ENCODE peak calls at places on chromosomes 3 and 15, in six cellular contexts. E, Z, D, S, V and L are unnamed samples.

GRCh38 chr15:58015565-58015964 is 49.9 kb downstream of the ALDH1A2 start:
- DNase-seq in E (no peak), Z (no peak), D (no peak), S (no peak), V (no peak), L (no peak)

GRCh38 chr15:60784855-60785254 is 305.9 kb upstream of the ICE2 start:
- DNase-seq in E (no peak), Z (no peak), D (no peak), S (no peak), V (no peak), L (no peak)

GRCh38 chr15:25054943-25055342 is 100.2 kb downstream of the SNRPN start:
- DNase-seq in E (no peak), Z (peak; percentile 13), D (no peak), S (no peak), V (no peak), L (no peak)

GRCh38 chr3:126555795-126556636 is 2.7 kb downstream of the C3orf22 start:
- DNase-seq in E (no peak), Z (peak; percentile 22), D (peak; percentile 20), S (no peak), V (peak; percentile 0), L (peak; percentile 13)

GRCh38 chr3:189685854-189686253 is 54.7 kb downstream of the TP63 start:
- DNase-seq in E (peak; percentile 63), Z (no peak), D (no peak), S (no peak), V (no peak), L (no peak)

GRCh38 chr15:31163769-31164572 is 62.4 kb upstream of the TRPM1 start:
- DNase-seq in E (no peak), Z (no peak), D (no peak), S (no peak), V (no peak), L (no peak)

GRCh38 chr3:78940128-78940527 is 827.7 kb downstream of the ROBO1 start:
- DNase-seq in E (no peak), Z (no peak), D (no peak), S (no peak), V (no peak), L (no peak)

GRCh38 chr15:90907051-90907660 is 4.1 kb downstream of the MAN2A2 start:
- DNase-seq in E (no peak), Z (no peak), D (no peak), S (no peak), V (no peak), L (no peak)

GRCh38 chr3:150146891-150147761 is 176.4 kb upstream of the PFN2 start:
- DNase-seq in E (peak; percentile 85), Z (no peak), D (no peak), S (peak; percentile 13), V (no peak), L (no peak)

GRCh38 chr3:126083511-126083912 is 412 bp downstream of the SLC41A3 start:
- DNase-seq in E (no peak), Z (peak; percentile 56), D (peak; percentile 49), S (no peak), V (peak; percentile 49), L (peak; percentile 65)

GRCh38 chr3:139111392-139112229 is 66.9 kb upstream of the PRR23C start:
- DNase-seq in E (peak; percentile 41), Z (peak; percentile 73), D (peak; percentile 64), S (peak; percentile 53), V (peak; percentile 87), L (peak; percentile 82)

GRCh38 chr3:185927501-185928200 is 10.2 kb downstream of the TRA2B start:
- DNase-seq in E (no peak), Z (no peak), D (no peak), S (no peak), V (no peak), L (no peak)

GRCh38 chr3:153094386-153094785 is 67.6 kb upstream of the RAP2B start:
- DNase-seq in E (no peak), Z (no peak), D (no peak), S (no peak), V (no peak), L (no peak)

GRCh38 chr3:176491084-176491483 is 706.2 kb downstream of the TBL1XR1 start:
- DNase-seq in E (no peak), Z (no peak), D (no peak), S (no peak), V (no peak), L (no peak)

GRCh38 chr3:138137901-138138300 is 5.7 kb upstream of the A4GNT start:
- DNase-seq in E (no peak), Z (no peak), D (no peak), S (no peak), V (no peak), L (no peak)

GRCh38 chr3:73255609-73256029 is 194.2 kb downstream of the EBLN2 start:
- DNase-seq in E (peak; percentile 4), Z (no peak), D (peak; percentile 53), S (peak; percentile 6), V (peak; percentile 5), L (no peak)

GRCh38 chr15:48962662-48963523 is 826 bp downstream of the SHC4 start:
- DNase-seq in E (no peak), Z (peak; percentile 59), D (no peak), S (no peak), V (peak; percentile 10), L (peak; percentile 53)

GRCh38 chr15:85800460-85801123 is 5.9 kb upstream of the KLHL25 start:
- DNase-seq in E (no peak), Z (peak; percentile 59), D (peak; percentile 91), S (peak; percentile 70), V (peak; percentile 87), L (no peak)

GRCh38 chr3:11582123-11582968 is 61.4 kb downstream of the VGLL4 start:
- DNase-seq in E (peak; percentile 75), Z (peak; percentile 61), D (peak; percentile 68), S (peak; percentile 82), V (peak; percentile 75), L (no peak)

GRCh38 chr3:141782386-141782932 is 19.3 kb downstream of the GRK7 start:
- DNase-seq in E (no peak), Z (no peak), D (no peak), S (no peak), V (peak; percentile 25), L (no peak)
- TF ChIP-seq CTCF in E (no peak), Z (peak; percentile 50), D (no peak), S (no peak), V (no peak), L (no peak)

DNA sequence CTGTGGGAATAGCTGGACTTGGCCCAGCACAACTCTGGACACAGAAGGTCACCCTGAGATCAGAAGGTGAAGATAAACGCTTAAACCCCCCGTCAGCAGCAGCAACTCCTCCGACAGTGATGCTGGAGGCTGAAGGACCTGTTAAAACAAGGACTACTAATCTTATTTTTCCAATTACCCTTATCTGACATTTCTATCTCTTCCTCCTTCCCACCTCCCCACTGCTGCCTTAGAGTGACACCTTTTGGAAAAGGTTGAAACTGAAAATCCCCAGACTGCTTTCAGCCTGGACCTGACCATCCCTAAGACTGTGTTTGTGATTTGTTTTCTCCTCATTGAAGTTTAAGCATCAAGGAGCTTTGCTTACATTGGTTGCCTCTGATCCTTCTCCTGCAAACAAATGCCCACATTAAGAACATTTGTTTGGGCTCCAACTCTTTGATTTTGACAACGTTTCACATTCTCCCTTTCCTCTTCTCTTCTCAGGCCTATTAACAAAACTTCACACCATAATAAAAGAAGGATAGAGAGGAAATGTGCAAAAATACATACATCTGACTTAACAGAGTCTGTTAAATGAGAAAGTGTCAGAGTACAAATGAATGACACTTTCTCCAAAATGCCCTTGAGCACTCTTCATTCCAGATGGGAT is 410.6 kb upstream of the WNT5A start:
- DNase-seq in E (no peak), Z (no peak), D (no peak), S (no peak), V (peak; percentile 5), L (no peak)
- TF ChIP-seq CTCF in E (peak; percentile 62), Z (peak; percentile 76), D (peak; percentile 23), S (no peak), V (no peak), L (no peak)

GRCh38 chr3:196175717-196176116 is 35.5 kb downstream of the ZDHHC19 start:
- DNase-seq in E (no peak), Z (no peak), D (no peak), S (no peak), V (no peak), L (no peak)
- TF ChIP-seq CTCF in E (no peak), Z (no peak), D (no peak), S (no peak), V (no peak), L (no peak)

GRCh38 chr3:13106308-13106970 is 33.2 kb upstream of the IQSEC1 start:
- DNase-seq in E (no peak), Z (no peak), D (no peak), S (no peak), V (no peak), L (no peak)

GRCh38 chr3:13105181-13105580 is 32.0 kb upstream of the IQSEC1 start:
- DNase-seq in E (no peak), Z (no peak), D (no peak), S (no peak), V (no peak), L (no peak)

GRCh38 chr3:13107661-13108060 is 34.4 kb upstream of the IQSEC1 start:
- DNase-seq in E (no peak), Z (no peak), D (no peak), S (no peak), V (no peak), L (no peak)

GRCh38 chr3:13104511-13104910 is 31.3 kb upstream of the IQSEC1 start:
- DNase-seq in E (no peak), Z (no peak), D (no peak), S (no peak), V (no peak), L (no peak)

DNA sequence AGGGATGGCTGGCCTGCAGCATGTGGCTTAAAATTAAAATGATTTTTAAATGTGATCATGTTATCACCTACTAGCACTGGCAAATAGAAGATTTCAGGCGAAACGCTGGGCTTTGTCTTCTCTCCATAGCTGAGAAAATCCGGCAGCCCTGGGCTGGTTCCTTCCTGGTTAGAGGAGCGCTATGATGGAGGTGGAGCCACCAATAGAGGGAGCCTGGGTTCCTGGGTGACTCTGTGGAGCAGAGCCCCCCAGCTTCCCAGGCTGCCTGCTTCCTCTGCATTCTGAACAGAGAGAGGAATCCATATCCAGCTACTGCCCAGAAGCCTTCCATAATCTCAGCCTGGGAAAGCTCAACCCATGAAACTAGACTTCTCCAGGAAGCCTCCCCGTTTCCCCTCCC is 32.6 kb upstream of the IQSEC1 start:
- DNase-seq in E (no peak), Z (no peak), D (no peak), S (no peak), V (no peak), L (no peak)
- TF ChIP-seq CTCF in E (no peak), Z (peak; percentile 44), D (no peak), S (no peak), V (no peak), L (no peak)

GRCh38 chr3:57826286-57826951 is 70.3 kb downstream of the SLMAP start:
- DNase-seq in E (no peak), Z (no peak), D (no peak), S (no peak), V (no peak), L (no peak)
- TF ChIP-seq CTCF in E (peak; percentile 33), Z (no peak), D (no peak), S (no peak), V (no peak), L (no peak)

GRCh38 chr3:50630916-50631315 is 14.0 kb downstream of the MAPKAPK3 start:
- DNase-seq in E (no peak), Z (no peak), D (no peak), S (no peak), V (no peak), L (no peak)
- TF ChIP-seq CTCF in E (no peak), Z (no peak), D (no peak), S (no peak), V (no peak), L (no peak)